ENCODE peak calls at places on chromosomes 5 and 9, in eight cellular contexts. One of them, this sample, is unnamed.

GRCh38 chr9:75889577-75889976 is 896 bp upstream of the PCSK5 start:
- DNase-seq in AG09319: no peak
- DNase-seq in HFFc6: no peak
- DNase-seq in suprapubic skin: peak; percentile 65
- DNase-seq in K562: no peak
- DNase-seq in spleen: no peak
- DNase-seq in foreskin fibroblast: no peak
- DNase-seq in A549: no peak
- DNase-seq in this sample: no peak

GRCh38 chr5:34967540-34967939 is 38.2 kb downstream of the DNAJC21 start:
- DNase-seq in A549: no peak
- DNase-seq in suprapubic skin: no peak
- DNase-seq in K562: no peak
- DNase-seq in AG09319: no peak
- DNase-seq in spleen: no peak
- DNase-seq in HFFc6: no peak
- DNase-seq in foreskin fibroblast: no peak
- DNase-seq in this sample: no peak

GRCh38 chr5:143054480-143054941 is 284.3 kb downstream of the ARHGAP26 start:
- DNase-seq in AG09319: no peak
- DNase-seq in A549: no peak
- DNase-seq in foreskin fibroblast: no peak
- DNase-seq in HFFc6: no peak
- DNase-seq in K562: no peak
- DNase-seq in suprapubic skin: no peak
- DNase-seq in spleen: no peak
- DNase-seq in this sample: no peak

GRCh38 chr5:147437161-147437596 is 72.7 kb downstream of the DPYSL3 start:
- DNase-seq in foreskin fibroblast: no peak
- DNase-seq in A549: no peak
- DNase-seq in K562: no peak
- DNase-seq in suprapubic skin: no peak
- DNase-seq in spleen: no peak
- DNase-seq in AG09319: no peak
- DNase-seq in HFFc6: no peak
- DNase-seq in this sample: no peak

GRCh38 chr9:129962376-129962765 is 80.6 kb downstream of the FNBP1 start:
- DNase-seq in suprapubic skin: no peak
- DNase-seq in K562: no peak
- DNase-seq in AG09319: no peak
- DNase-seq in A549: no peak
- DNase-seq in foreskin fibroblast: no peak
- DNase-seq in spleen: no peak
- DNase-seq in HFFc6: no peak
- DNase-seq in this sample: no peak

GRCh38 chr5:150632305-150633160 is 7.9 kb upstream of the SYNPO start:
- DNase-seq in K562: no peak
- DNase-seq in HFFc6: peak; percentile 24
- DNase-seq in spleen: no peak
- DNase-seq in suprapubic skin: no peak
- DNase-seq in foreskin fibroblast: no peak
- DNase-seq in A549: peak; percentile 51
- DNase-seq in AG09319: no peak
- DNase-seq in this sample: no peak

GRCh38 chr5:54959673-54960418 is 25.5 kb downstream of the ESM1 start:
- DNase-seq in K562: peak; percentile 24
- DNase-seq in suprapubic skin: no peak
- DNase-seq in foreskin fibroblast: no peak
- DNase-seq in spleen: no peak
- DNase-seq in AG09319: no peak
- DNase-seq in HFFc6: no peak
- DNase-seq in A549: no peak
- DNase-seq in this sample: peak; percentile 35

GRCh38 chr9:135105938-135106491 is 18.5 kb downstream of the OLFM1 start:
- DNase-seq in A549: no peak
- DNase-seq in spleen: no peak
- DNase-seq in suprapubic skin: no peak
- DNase-seq in K562: no peak
- DNase-seq in HFFc6: no peak
- DNase-seq in AG09319: no peak
- DNase-seq in foreskin fibroblast: no peak
- DNase-seq in this sample: no peak

GRCh38 chr9:96020822-96021615 is 145.5 kb downstream of the ERCC6L2 start:
- DNase-seq in AG09319: no peak
- DNase-seq in K562: no peak
- DNase-seq in HFFc6: no peak
- DNase-seq in suprapubic skin: no peak
- DNase-seq in foreskin fibroblast: peak; percentile 16
- DNase-seq in A549: no peak
- DNase-seq in spleen: peak; percentile 86
- DNase-seq in this sample: peak; percentile 42

GRCh38 chr5:179215576-179215975 is 129.7 kb downstream of the ADAMTS2 start:
- DNase-seq in foreskin fibroblast: peak; percentile 12
- DNase-seq in spleen: no peak
- DNase-seq in suprapubic skin: no peak
- DNase-seq in AG09319: no peak
- DNase-seq in K562: no peak
- DNase-seq in A549: no peak
- DNase-seq in HFFc6: no peak
- DNase-seq in this sample: no peak

GRCh38 chr9:18708429-18708828 is 234.5 kb downstream of the ADAMTSL1 start:
- DNase-seq in AG09319: no peak
- DNase-seq in suprapubic skin: no peak
- DNase-seq in spleen: no peak
- DNase-seq in A549: no peak
- DNase-seq in K562: no peak
- DNase-seq in HFFc6: no peak
- DNase-seq in foreskin fibroblast: no peak
- DNase-seq in this sample: no peak

GRCh38 chr5:134509308-134510040 is 16.0 kb upstream of the JADE2 start:
- DNase-seq in HFFc6: peak; percentile 60
- DNase-seq in foreskin fibroblast: peak; percentile 33
- DNase-seq in AG09319: no peak
- DNase-seq in K562: no peak
- DNase-seq in spleen: peak; percentile 58
- DNase-seq in suprapubic skin: no peak
- DNase-seq in A549: peak; percentile 35
- DNase-seq in this sample: no peak

GRCh38 chr5:153658151-153658550 is 167.7 kb downstream of the GRIA1 start:
- DNase-seq in K562: no peak
- DNase-seq in spleen: no peak
- DNase-seq in foreskin fibroblast: no peak
- DNase-seq in A549: no peak
- DNase-seq in suprapubic skin: no peak
- DNase-seq in AG09319: no peak
- DNase-seq in HFFc6: peak; percentile 15
- DNase-seq in this sample: no peak

GRCh38 chr5:92401492-92401891 is 1018.4 kb upstream of the ARRDC3 start:
- DNase-seq in foreskin fibroblast: no peak
- DNase-seq in AG09319: no peak
- DNase-seq in HFFc6: no peak
- DNase-seq in K562: no peak
- DNase-seq in A549: peak; percentile 14
- DNase-seq in suprapubic skin: no peak
- DNase-seq in spleen: no peak
- DNase-seq in this sample: peak; percentile 10
- TF ChIP-seq CTCF in foreskin fibroblast: no peak
- TF ChIP-seq CTCF in AG09319: no peak
- TF ChIP-seq CTCF in HFFc6: no peak
- TF ChIP-seq CTCF in K562: no peak
- TF ChIP-seq CTCF in A549: no peak
- TF ChIP-seq CTCF in suprapubic skin: no peak
- TF ChIP-seq CTCF in spleen: no peak
- TF ChIP-seq CTCF in this sample: no peak

GRCh38 chr9:110337727-110338522 is at the start of gene TXNDC8:
- DNase-seq in AG09319: no peak
- DNase-seq in K562: no peak
- DNase-seq in spleen: no peak
- DNase-seq in A549: no peak
- DNase-seq in foreskin fibroblast: peak; percentile 42
- DNase-seq in suprapubic skin: no peak
- DNase-seq in HFFc6: peak; percentile 2
- DNase-seq in this sample: no peak

GRCh38 chr9:110334871-110335270 is 2.8 kb downstream of the TXNDC8 start:
- DNase-seq in spleen: no peak
- DNase-seq in foreskin fibroblast: no peak
- DNase-seq in AG09319: no peak
- DNase-seq in HFFc6: no peak
- DNase-seq in suprapubic skin: no peak
- DNase-seq in A549: no peak
- DNase-seq in K562: no peak
- DNase-seq in this sample: no peak

GRCh38 chr9:110343537-110343936 is 5.9 kb upstream of the TXNDC8 start:
- DNase-seq in HFFc6: no peak
- DNase-seq in AG09319: no peak
- DNase-seq in A549: no peak
- DNase-seq in suprapubic skin: no peak
- DNase-seq in spleen: no peak
- DNase-seq in foreskin fibroblast: no peak
- DNase-seq in K562: no peak
- DNase-seq in this sample: no peak

DNA sequence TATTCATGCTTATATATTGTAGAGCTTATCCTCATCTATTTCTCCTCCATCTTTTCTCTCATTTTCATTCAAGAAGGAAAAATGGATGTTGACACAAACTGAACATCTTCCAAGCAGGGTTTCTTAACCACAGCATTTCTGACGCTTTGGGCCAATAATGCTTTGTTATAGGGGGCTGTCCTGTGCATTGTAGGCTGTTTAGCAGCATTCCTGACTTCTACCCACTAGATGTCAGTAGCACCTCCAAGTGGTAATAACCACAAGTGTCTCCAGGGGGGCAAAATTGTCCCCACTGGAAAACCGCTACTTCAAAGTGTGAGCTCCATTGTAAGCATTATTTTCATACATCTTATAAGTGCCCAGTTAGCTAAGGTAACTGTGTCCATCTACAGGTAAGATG is 2.6 kb upstream of the TXNDC8 start:
- DNase-seq in foreskin fibroblast: no peak
- DNase-seq in HFFc6: peak; percentile 9
- DNase-seq in spleen: no peak
- DNase-seq in K562: no peak
- DNase-seq in AG09319: no peak
- DNase-seq in A549: peak; percentile 27
- DNase-seq in suprapubic skin: no peak
- DNase-seq in this sample: peak; percentile 4
- TF ChIP-seq CTCF in foreskin fibroblast: peak; percentile 44
- TF ChIP-seq CTCF in HFFc6: peak; percentile 72
- TF ChIP-seq CTCF in spleen: no peak
- TF ChIP-seq CTCF in K562: peak; percentile 61
- TF ChIP-seq CTCF in AG09319: peak; percentile 33
- TF ChIP-seq CTCF in A549: peak; percentile 49
- TF ChIP-seq CTCF in suprapubic skin: no peak
- TF ChIP-seq CTCF in this sample: no peak

GRCh38 chr5:93677344-93678021 is 63.9 kb downstream of the POU5F2 start:
- DNase-seq in K562: no peak
- DNase-seq in HFFc6: peak; percentile 91
- DNase-seq in suprapubic skin: no peak
- DNase-seq in spleen: no peak
- DNase-seq in A549: no peak
- DNase-seq in AG09319: peak; percentile 91
- DNase-seq in foreskin fibroblast: peak; percentile 93
- DNase-seq in this sample: peak; percentile 21

GRCh38 chr5:93675458-93676450 is 65.6 kb downstream of the POU5F2 start:
- DNase-seq in HFFc6: no peak
- DNase-seq in A549: no peak
- DNase-seq in suprapubic skin: no peak
- DNase-seq in K562: no peak
- DNase-seq in AG09319: peak; percentile 7
- DNase-seq in foreskin fibroblast: no peak
- DNase-seq in spleen: no peak
- DNase-seq in this sample: no peak

GRCh38 chr5:93676707-93677106 is 64.7 kb downstream of the POU5F2 start:
- DNase-seq in spleen: no peak
- DNase-seq in K562: no peak
- DNase-seq in suprapubic skin: no peak
- DNase-seq in A549: no peak
- DNase-seq in foreskin fibroblast: no peak
- DNase-seq in HFFc6: no peak
- DNase-seq in AG09319: no peak
- DNase-seq in this sample: no peak

DNA sequence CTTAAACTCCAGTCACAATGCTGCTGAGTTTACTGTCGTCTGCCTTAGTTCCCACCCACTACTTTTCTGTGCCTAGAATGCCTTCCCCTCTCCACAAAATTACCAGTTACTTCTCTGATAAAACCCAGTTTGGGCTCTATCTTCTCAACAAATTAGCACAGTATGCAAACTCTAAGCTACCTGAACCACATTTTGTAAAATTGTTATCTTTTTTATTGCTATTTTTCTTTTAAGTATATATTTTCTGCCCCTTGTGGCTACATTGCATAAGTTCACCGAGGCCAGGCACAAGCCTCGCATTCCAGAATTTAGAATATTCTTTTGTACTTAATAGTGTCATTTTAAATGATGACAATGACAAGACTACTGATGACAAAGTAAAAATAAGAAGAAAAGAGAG is 60.0 kb downstream of the POU5F2 start:
- DNase-seq in suprapubic skin: no peak
- DNase-seq in K562: no peak
- DNase-seq in HFFc6: no peak
- DNase-seq in spleen: no peak
- DNase-seq in AG09319: no peak
- DNase-seq in A549: no peak
- DNase-seq in foreskin fibroblast: no peak
- DNase-seq in this sample: no peak
- TF ChIP-seq CTCF in suprapubic skin: no peak
- TF ChIP-seq CTCF in K562: no peak
- TF ChIP-seq CTCF in HFFc6: peak; percentile 72
- TF ChIP-seq CTCF in spleen: no peak
- TF ChIP-seq CTCF in AG09319: no peak
- TF ChIP-seq CTCF in A549: no peak
- TF ChIP-seq CTCF in foreskin fibroblast: peak; percentile 8
- TF ChIP-seq CTCF in this sample: peak; percentile 84

DNA sequence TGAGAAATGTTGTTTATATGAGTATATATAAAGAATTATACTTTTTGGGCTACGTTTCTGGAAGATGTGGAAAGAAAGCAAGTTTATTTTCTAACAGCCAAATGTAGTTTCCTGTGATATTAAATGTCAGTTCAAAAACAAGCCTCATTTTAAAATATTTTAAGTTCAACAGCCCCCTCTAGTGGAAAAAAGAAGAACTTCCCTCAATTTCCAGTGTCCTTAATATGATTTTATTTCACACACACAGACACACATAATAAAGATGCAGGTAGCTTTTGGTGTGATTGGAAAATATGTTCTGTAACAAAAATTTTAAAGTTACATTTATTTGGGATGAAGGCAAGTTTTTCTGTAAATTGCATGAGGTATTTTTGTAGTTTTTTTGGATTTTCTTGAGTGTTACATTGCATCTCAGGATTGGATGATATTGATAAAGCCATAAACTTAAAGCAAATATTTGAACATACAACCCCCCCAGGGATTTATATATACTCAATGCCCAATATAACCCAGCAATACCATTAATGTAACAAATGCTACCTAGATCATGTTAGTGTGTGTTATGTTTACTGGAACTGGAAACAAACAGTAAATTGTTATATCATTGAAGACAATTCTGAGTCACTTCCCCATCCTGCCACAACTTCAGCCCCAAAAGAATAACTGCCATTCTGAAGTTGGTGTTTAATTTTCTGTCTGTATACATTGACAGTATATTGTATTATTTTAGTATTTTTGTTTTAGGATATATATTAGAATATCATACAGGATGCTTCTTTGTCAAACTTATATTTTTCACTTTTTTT is 54.0 kb downstream of the CCDC171 start:
- DNase-seq in suprapubic skin: no peak
- DNase-seq in K562: peak; percentile 10
- DNase-seq in spleen: no peak
- DNase-seq in AG09319: no peak
- DNase-seq in HFFc6: peak; percentile 53
- DNase-seq in A549: peak; percentile 34
- DNase-seq in foreskin fibroblast: peak; percentile 8
- DNase-seq in this sample: peak; percentile 11
- TF ChIP-seq CTCF in suprapubic skin: peak; percentile 62
- TF ChIP-seq CTCF in K562: peak; percentile 65
- TF ChIP-seq CTCF in spleen: peak; percentile 75
- TF ChIP-seq CTCF in AG09319: peak; percentile 43
- TF ChIP-seq CTCF in HFFc6: peak; percentile 95
- TF ChIP-seq CTCF in A549: peak; percentile 73
- TF ChIP-seq CTCF in foreskin fibroblast: peak; percentile 46
- TF ChIP-seq CTCF in this sample: peak; percentile 96